ENCODE peak calls at places on chromosomes 5 and 9, in nine cellular contexts. I is breast epithelium; G is right lobe of liver; K is fibroblast of pulmonary artery; L is CD8-positive, alpha-beta T cell; F is CD8-positive, alpha-beta memory T cell; O is kidney epithelial cell; X is tibial artery; Y is tibial nerve. J is an unnamed sample.

GRCh38 chr5:134577796-134578577 is 52.5 kb downstream of the JADE2 start:
- DNase-seq in Y (peak), F (peak), X (peak), I (peak), K (peak), L (peak), O (no peak), G (peak), J (no peak)

GRCh38 chr9:119216891-119217290 is 152.3 kb downstream of the BRINP1 start:
- DNase-seq in G (no peak), X (peak), Y (peak), F (no peak), I (no peak), O (no peak), L (no peak), K (no peak), J (no peak)

GRCh38 chr5:40716000-40716399 is 36.3 kb downstream of the PTGER4 start:
- DNase-seq in X (no peak), I (no peak), F (no peak), G (no peak), O (no peak), K (no peak), Y (no peak), L (no peak), J (no peak)

GRCh38 chr5:67166460-67166871 is 30.1 kb downstream of the CD180 start:
- DNase-seq in Y (no peak), G (peak), L (peak), X (peak), K (no peak), O (no peak), I (no peak), F (peak), J (no peak)

GRCh38 chr5:60092671-60093422 is 199.3 kb upstream of the PDE4D start:
- DNase-seq in G (no peak), X (no peak), L (no peak), I (no peak), Y (no peak), O (peak), F (no peak), K (peak), J (peak)

GRCh38 chr9:120715331-120715924 is 1.2 kb upstream of the MEGF9 start:
- DNase-seq in L (no peak), X (peak), K (peak), Y (peak), F (no peak), I (no peak), G (peak), O (peak), J (no peak)

GRCh38 chr9:21434202-21435014 is 5.8 kb upstream of the IFNA1 start:
- DNase-seq in G (no peak), I (no peak), X (no peak), F (no peak), O (no peak), Y (peak), K (peak), L (peak), J (peak)

GRCh38 chr5:163115011-163115410 is 322.4 kb upstream of the CCNG1 start:
- DNase-seq in K (no peak), Y (no peak), G (no peak), I (no peak), F (no peak), X (no peak), O (no peak), L (no peak), J (no peak)

GRCh38 chr5:156096259-156096658 is 230.7 kb upstream of the SGCD start:
- DNase-seq in F (no peak), I (no peak), Y (no peak), L (no peak), G (no peak), K (no peak), X (no peak), O (no peak), J (no peak)

GRCh38 chr5:386432-387341 is 56.3 kb upstream of the EXOC3 start:
- DNase-seq in X (no peak), Y (no peak), K (peak), I (no peak), O (no peak), F (no peak), G (no peak), L (no peak), J (peak)

GRCh38 chr5:149939572-149939971 is 5.0 kb downstream of the PDE6A start:
- DNase-seq in F (no peak), I (no peak), G (no peak), X (no peak), L (no peak), Y (no peak), K (peak), O (peak), J (no peak)

GRCh38 chr9:69181908-69182353 is 7.9 kb downstream of the TJP2 start:
- DNase-seq in F (no peak), G (no peak), Y (no peak), I (no peak), O (no peak), X (no peak), K (no peak), L (no peak), J (no peak)

GRCh38 chr9:69178583-69179011 is 4.5 kb downstream of the TJP2 start:
- DNase-seq in O (no peak), X (no peak), Y (no peak), K (no peak), F (no peak), I (no peak), L (no peak), G (no peak), J (no peak)

GRCh38 chr9:69180200-69180599 is 6.1 kb downstream of the TJP2 start:
- DNase-seq in O (no peak), L (no peak), I (no peak), X (no peak), F (no peak), G (no peak), K (no peak), Y (no peak), J (no peak)

GRCh38 chr9:69179037-69179436 is 5.0 kb downstream of the TJP2 start:
- DNase-seq in O (no peak), G (no peak), X (no peak), Y (no peak), L (no peak), K (no peak), I (no peak), F (no peak), J (no peak)

DNA sequence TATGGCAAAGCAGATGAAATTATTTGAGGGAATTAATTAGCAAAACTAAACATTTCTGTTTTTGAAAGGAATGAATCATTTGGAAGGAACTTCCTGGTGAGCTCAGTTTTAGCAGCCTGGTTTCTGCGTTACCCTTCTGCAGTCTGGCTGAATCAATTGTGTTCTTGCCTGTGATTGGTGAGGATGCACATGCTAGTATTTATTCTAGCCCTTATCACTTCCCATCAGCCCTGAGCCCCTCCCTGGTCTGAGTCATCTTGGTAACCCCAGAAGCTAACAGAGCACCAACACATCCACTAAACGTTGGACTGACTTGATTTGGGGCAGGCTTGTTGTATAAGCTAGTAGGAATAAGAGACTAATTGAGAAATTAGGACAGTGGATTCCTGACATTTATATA is 6.6 kb downstream of the TJP2 start:
- DNase-seq in I (no peak), K (peak), Y (no peak), F (peak), G (no peak), O (peak), L (no peak), X (peak), J (peak)
- H3K4me3 ChIP-seq in I (no peak), K (peak), Y (no peak), F (no peak), G (no peak), O (no peak), L (no peak), X (no peak), J (no peak)

GRCh38 chr9:14909631-14910177 is 524 bp downstream of the FREM1 start:
- DNase-seq in O (no peak), Y (no peak), L (no peak), X (no peak), G (no peak), K (no peak), F (no peak), I (no peak), J (no peak)
- H3K4me3 ChIP-seq in O (peak), Y (peak), L (no peak), X (peak), G (peak), K (no peak), F (no peak), I (peak), J (peak)

GRCh38 chr9:126325779-126326178 is 850 bp upstream of the MVB12B start:
- DNase-seq in Y (no peak), F (no peak), L (no peak), G (no peak), O (no peak), X (no peak), K (no peak), I (no peak), J (no peak)
- H3K4me3 ChIP-seq in Y (peak), F (peak), L (peak), G (no peak), O (no peak), X (peak), K (no peak), I (peak), J (peak)

DNA sequence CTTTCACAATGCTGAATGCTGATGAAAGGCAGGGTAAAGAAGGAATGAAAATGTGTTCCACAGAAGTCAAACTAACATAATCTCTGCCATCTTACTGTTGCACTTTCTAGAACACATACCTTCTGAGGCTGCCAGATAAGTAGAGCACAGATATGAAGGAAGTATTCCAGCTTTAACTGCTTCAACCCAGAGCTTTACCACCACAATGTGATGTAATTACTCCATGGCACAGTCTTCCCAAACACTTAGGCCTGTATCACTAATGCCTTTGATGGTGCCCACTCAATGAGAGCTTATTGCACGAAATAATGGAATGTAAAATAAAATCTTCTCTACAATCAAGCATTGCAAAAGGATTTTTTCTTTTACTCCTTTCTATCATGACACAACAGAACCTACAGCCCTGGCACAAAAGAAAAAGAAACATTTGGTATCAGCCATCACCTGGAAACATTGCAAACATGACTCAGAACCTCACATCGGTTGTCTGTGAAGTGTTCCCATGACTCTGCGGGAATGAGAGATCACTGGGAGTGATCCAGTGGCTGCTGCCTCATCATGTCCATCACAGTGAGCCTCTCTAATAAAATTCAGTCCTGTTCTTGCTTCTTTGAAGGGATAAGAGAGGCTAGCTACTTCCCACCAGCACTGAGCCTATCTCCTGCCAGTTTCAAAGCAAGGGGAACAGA is 385.8 kb downstream of the EFNA5 start:
- DNase-seq in X (no peak), F (no peak), K (peak), O (peak), I (no peak), Y (no peak), L (no peak), G (no peak), J (peak)
- H3K4me3 ChIP-seq in X (no peak), F (no peak), K (no peak), O (no peak), I (no peak), Y (no peak), L (no peak), G (no peak), J (no peak)

GRCh38 chr9:112605963-112606699 is 111.8 kb downstream of the INIP start:
- DNase-seq in K (no peak), Y (no peak), I (no peak), L (no peak), X (no peak), F (no peak), O (no peak), G (no peak), J (no peak)

GRCh38 chr9:112601646-112602045 is 115.0 kb downstream of the KIAA1958 start:
- DNase-seq in X (no peak), Y (no peak), K (peak), F (no peak), G (no peak), L (no peak), O (no peak), I (no peak), J (peak)

GRCh38 chr9:112604790-112605189 is 113.1 kb downstream of the INIP start:
- DNase-seq in G (no peak), Y (no peak), L (no peak), O (no peak), F (no peak), I (no peak), X (no peak), K (no peak), J (no peak)

GRCh38 chr9:112605518-112605917 is 112.4 kb downstream of the INIP start:
- DNase-seq in L (no peak), X (no peak), Y (no peak), O (no peak), F (no peak), K (no peak), I (no peak), G (no peak), J (no peak)
- H3K4me3 ChIP-seq in L (no peak), X (no peak), Y (no peak), O (no peak), F (no peak), K (no peak), I (no peak), G (no peak), J (no peak)

DNA sequence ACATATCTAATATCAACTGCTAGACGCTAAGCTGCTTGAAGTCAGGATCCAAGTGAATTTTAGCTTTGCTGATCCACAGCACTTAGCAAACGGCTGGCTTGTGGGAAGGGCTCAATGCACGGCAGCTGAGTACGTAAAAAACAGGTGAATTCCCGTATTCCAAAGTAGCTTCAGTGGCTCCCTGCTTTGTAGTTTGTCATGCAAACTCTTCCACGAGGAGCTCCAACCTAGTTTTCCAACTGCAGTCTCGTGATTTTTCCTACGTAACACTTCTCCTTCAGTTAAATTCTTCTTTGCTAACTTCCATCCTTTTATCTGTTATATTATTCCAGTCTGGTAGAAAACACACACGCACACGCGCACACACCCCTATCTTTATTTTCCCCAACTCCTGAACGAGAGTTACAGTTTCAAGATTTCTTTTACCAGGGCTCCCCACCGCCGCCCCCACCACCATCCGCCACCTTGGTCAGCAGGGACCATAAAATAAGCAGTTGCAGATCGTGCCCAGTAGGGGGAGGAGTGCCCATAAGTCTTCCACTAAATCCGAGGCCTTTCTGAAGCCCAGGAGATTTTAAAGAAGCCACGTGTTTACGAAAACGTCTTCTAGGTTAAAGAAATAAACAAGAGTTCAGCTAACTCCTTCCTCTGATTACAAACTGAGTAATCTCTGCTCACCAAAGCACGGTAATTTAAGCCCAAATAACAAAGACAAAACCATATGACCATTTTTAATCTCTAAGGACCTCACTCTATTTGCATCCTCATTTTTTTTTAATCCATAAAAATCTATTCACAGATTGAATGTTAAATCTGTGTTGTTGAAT is 34.8 kb upstream of the TRIO start:
- DNase-seq in K (peak), F (no peak), G (no peak), L (peak), Y (peak), I (no peak), X (peak), O (peak), J (peak)
- H3K4me3 ChIP-seq in K (no peak), F (no peak), G (peak), L (no peak), Y (no peak), I (no peak), X (peak), O (no peak), J (no peak)

GRCh38 chr5:33997331-33997983 is 10.4 kb downstream of the AMACR start:
- DNase-seq in X (peak), O (no peak), I (peak), G (peak), Y (peak), K (peak), F (no peak), L (peak), J (peak)
- H3K4me3 ChIP-seq in X (no peak), O (no peak), I (no peak), G (no peak), Y (no peak), K (no peak), F (no peak), L (no peak), J (no peak)

GRCh38 chr5:55993628-55994501 is 898 bp downstream of the IL6ST start:
- DNase-seq in X (no peak), Y (no peak), L (no peak), F (no peak), G (no peak), I (no peak), O (no peak), K (peak), J (no peak)

GRCh38 chr5:55994502-55994997 is at the start of gene IL6ST:
- DNase-seq in K (peak), X (peak), Y (peak), G (no peak), F (peak), O (no peak), I (peak), L (peak), J (no peak)

GRCh38 chr5:55989860-55990259 is 4.9 kb downstream of the IL6ST start:
- DNase-seq in Y (no peak), X (no peak), F (no peak), I (no peak), O (no peak), L (no peak), K (no peak), G (no peak), J (no peak)

GRCh38 chr5:55993013-55993412 is 1.8 kb downstream of the IL6ST start:
- DNase-seq in I (no peak), X (peak), L (no peak), F (no peak), G (no peak), K (peak), Y (peak), O (no peak), J (no peak)

DNA sequence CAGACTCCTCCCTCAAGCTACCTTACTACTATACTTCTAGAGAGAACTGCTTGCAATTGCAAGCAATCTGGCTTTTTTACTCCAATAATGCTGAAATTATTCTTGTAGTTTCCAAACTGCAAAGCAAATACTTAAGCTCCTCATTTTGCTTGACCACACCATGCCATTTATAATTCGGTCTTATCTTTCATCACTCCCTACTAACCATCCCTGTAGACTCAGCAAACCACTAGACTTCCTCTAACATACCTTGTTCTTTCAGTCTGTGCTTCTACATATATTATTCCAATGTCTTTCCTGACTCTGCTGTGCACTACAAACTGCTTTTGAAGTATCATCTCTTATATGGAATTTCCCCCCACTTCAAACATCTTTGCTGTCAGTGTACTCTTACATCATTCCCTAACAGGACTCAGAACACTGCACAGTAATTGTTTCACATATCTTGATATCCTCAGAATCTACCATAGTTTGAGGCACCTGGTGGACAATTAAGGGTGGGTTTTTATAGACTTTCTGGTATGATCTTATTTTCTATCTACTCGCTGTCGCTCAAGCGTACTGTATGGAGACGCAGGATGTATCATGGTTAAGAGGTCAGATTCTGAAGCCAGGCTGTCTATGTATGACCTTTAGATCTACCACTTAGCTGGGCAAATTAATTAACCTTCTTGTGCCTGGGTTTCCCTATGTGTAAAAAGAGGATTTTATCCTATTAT is 2.8 kb downstream of the IL6ST start:
- DNase-seq in X (no peak), G (no peak), K (peak), L (no peak), Y (no peak), F (no peak), I (no peak), O (no peak), J (no peak)
- H3K4me3 ChIP-seq in X (peak), G (peak), K (peak), L (peak), Y (peak), F (peak), I (peak), O (no peak), J (peak)